ENCODE peak calls at places on chromosomes 12 and 14, in five cellular contexts. B is H9, C is mesenchymal stem cell, I is trophoblast cell, R is H1. X is an unnamed sample.

GRCh38 chr12:724194-724855 is 28.1 kb upstream of the WNK1 start:
- DNase-seq in B (peak; percentile 65), C (no peak), I (peak; percentile 65), R (no peak), X (no peak)

GRCh38 chr12:114673169-114673833 is 10.7 kb downstream of the TBX3 start:
- DNase-seq in B (peak; percentile 75), C (peak; percentile 95), I (no peak), R (peak; percentile 73), X (peak; percentile 8)

GRCh38 chr12:119556830-119557229 is 36.7 kb upstream of the TMEM233 start:
- DNase-seq in B (no peak), C (no peak), I (no peak), R (no peak), X (no peak)

GRCh38 chr12:75568387-75568786 is 57.0 kb upstream of the KRR1 start:
- DNase-seq in B (no peak), C (peak; percentile 43), I (no peak), R (no peak), X (no peak)

GRCh38 chr14:88069677-88070076 is 64.7 kb downstream of the GPR65 start:
- DNase-seq in B (no peak), C (no peak), I (no peak), R (no peak), X (no peak)

GRCh38 chr12:97151481-97151880 is 244.4 kb downstream of the NEDD1 start:
- DNase-seq in B (no peak), C (no peak), I (no peak), R (no peak), X (no peak)

GRCh38 chr12:53236443-53237111 is 4.6 kb upstream of the RARG start:
- DNase-seq in B (peak; percentile 21), C (no peak), I (no peak), R (no peak), X (no peak)

GRCh38 chr14:67251573-67252226 is 10.5 kb downstream of the PALS1 start:
- DNase-seq in B (no peak), C (no peak), I (no peak), R (no peak), X (no peak)

GRCh38 chr14:86935241-86935640 is 1057.7 kb downstream of the GALC start:
- DNase-seq in B (no peak), C (no peak), I (no peak), R (no peak), X (no peak)

GRCh38 chr12:113260127-113260526 is 38.9 kb downstream of the TPCN1 start:
- DNase-seq in B (no peak), C (no peak), I (no peak), R (no peak), X (no peak)

GRCh38 chr12:100651694-100652093 is 78.2 kb downstream of the GAS2L3 start:
- DNase-seq in B (peak; percentile 40), C (no peak), I (no peak), R (no peak), X (no peak)

GRCh38 chr12:108561852-108562347 is 496 bp upstream of the ISCU start:
- DNase-seq in B (no peak), C (no peak), I (no peak), R (no peak), X (no peak)
- H3K4me1 ChIP-seq in B (peaks cover 2% of the 10 kb centered on the region), C (peaks cover 18% of the 10 kb centered on the region), I (peaks cover 15% of the 10 kb centered on the region), R (no peaks in the 10 kb centered on the region), X (peaks cover 5% of the 10 kb centered on the region)

DNA sequence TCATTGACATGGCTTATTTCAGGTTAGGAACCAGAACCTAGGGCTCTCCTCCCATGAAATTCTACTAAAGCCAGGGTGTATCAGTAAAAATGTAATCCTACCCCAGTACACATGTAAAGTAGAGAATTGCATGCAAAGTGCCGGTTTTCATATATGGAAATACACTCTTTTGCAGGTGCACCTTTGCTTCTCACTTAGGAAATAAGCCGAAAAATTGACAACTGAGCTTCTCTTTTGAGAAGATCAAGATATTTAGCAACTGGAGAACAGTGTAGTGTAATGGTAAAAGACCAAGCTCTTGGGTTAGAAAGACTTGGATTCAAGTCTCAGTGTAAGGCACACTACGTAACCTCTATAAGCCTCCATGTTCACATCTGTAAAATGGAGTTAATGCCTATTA is 82.4 kb downstream of the SLC38A6 start:
- DNase-seq in B (no peak), C (no peak), I (no peak), R (no peak), X (no peak)
- H2BK12ac ChIP-seq in B (no peak overlapping the region), C (no peak overlapping the region), I (no peak overlapping the region), R (no peak overlapping the region), X (no peak overlapping the region)

DNA sequence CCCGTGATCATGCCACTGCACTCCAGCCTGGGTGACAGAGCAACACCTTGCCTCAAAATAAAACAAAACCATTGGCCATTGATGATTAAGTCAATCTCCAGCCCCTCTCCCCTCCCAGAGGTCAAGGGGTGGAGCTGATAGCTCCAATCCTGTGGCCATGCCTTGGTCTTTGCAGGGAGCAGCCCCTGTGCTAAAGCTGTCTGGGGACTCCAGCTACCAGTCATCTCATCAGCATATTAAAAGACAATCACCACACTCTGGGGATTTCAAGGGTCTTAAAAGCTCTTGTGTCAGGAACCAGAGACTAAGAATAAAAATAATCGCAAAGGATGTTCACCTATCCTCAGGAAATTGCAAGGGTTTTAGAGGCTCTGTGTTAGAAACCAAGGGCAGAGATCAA is 30.6 kb downstream of the HCAR2 start:
- DNase-seq in B (no peak), C (no peak), I (no peak), R (no peak), X (no peak)
- H3K4me1 ChIP-seq in B (peaks cover 3% of the 10 kb centered on the region), C (no peaks in the 10 kb centered on the region), I (no peaks in the 10 kb centered on the region), R (no peaks in the 10 kb centered on the region), X (no peaks in the 10 kb centered on the region)

DNA sequence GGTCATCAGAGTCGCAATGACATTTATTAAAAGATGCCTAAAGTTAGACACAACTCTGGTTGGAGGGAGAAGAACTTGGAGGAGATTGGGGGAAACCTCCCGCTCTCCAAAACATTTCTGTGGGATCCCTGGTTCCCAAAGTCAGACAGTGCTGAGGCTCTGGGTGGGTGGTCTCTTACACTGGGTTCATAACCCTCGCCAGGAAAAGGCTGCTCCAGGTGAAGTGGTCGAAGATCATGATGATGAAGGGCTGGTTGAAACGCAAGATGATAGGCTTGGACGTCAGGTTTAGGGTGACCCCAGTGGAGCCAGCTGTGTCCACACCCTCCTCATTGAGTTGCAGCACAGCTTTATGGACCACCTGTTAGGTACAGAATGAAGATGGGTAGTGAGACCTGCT is 11.2 kb upstream of the SERPINA10 start:
- DNase-seq in B (no peak), C (no peak), I (no peak), R (no peak), X (no peak)
- H2BK12ac ChIP-seq in B (no peak overlapping the region), C (no peak overlapping the region), I (no peak overlapping the region), R (no peak overlapping the region), X (no peak overlapping the region)

GRCh38 chr14:68335312-68335711 is 457.6 kb downstream of the ZFP36L1 start:
- DNase-seq in B (no peak), C (no peak), I (peak; percentile 61), R (no peak), X (no peak)
- H3K4me1 ChIP-seq in B (no peaks in the 10 kb centered on the region), C (no peaks in the 10 kb centered on the region), I (peaks cover 2% of the 10 kb centered on the region), R (peaks cover 8% of the 10 kb centered on the region), X (peaks cover 4% of the 10 kb centered on the region)

DNA sequence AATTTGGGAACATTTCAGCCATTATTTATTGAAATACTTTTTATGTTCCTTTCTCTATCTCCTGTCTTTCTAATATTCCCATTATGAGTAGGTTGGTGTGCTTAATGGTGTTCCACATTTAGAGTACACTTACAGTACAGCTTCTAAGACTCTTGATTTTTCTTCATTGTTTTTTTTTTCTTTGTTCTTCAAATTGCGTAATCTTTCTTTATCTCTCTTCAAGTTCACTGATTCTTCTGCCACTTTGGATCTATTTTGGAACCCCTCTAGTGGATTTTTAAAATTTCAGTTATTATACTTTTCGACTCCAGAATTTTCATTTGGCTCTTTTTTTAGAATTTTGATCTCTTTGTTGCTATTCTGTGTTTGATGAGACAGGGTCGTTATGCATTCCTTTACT is 157.7 kb downstream of the ADGRD1 start:
- DNase-seq in B (no peak), C (no peak), I (no peak), R (no peak), X (no peak)
- H2BK12ac ChIP-seq in B (no peak overlapping the region), C (no peak overlapping the region), I (no peak overlapping the region), R (no peak overlapping the region), X (no peak overlapping the region)

GRCh38 chr14:105092124-105092911 is 27.1 kb upstream of the GPR132 start:
- DNase-seq in B (peak; percentile 52), C (peak; percentile 47), I (peak; percentile 59), R (peak; percentile 63), X (no peak)
- H3K4me1 ChIP-seq in B (no peaks in the 10 kb centered on the region), C (peaks cover 60% of the 10 kb centered on the region), I (peaks cover 52% of the 10 kb centered on the region), R (no peaks in the 10 kb centered on the region), X (peaks cover 18% of the 10 kb centered on the region)

DNA sequence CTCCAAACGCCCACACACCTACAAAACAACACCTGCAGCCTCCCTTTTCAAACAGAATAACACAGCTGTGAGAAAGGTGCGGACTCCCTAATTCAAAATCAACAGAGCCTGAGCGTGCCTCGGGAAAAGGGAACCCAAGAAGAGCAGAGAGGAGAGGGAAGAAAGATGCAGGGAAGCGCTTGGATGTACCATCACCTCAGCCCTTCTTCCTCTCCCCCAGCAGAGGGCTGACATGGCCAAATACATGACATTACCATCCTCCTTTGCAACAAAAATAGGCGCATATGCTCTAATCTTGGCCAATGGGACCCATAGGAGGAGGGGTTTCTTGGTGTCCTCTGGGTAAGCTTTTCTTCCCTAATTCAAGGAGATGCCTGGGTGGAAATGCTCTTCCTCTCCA is 78.0 kb downstream of the CPSF2 start:
- DNase-seq in B (no peak), C (no peak), I (no peak), R (no peak), X (no peak)
- H2BK12ac ChIP-seq in B (no peak overlapping the region), C (no peak overlapping the region), I (no peak overlapping the region), R (peak overlapping the region; percentile 84), X (no peak overlapping the region)

GRCh38 chr12:24996820-24997219 is 47.9 kb upstream of the BCAT1 start:
- DNase-seq in B (no peak), C (no peak), I (no peak), R (no peak), X (no peak)
- H3K4me1 ChIP-seq in B (no peaks in the 10 kb centered on the region), C (peaks cover 5% of the 10 kb centered on the region), I (no peaks in the 10 kb centered on the region), R (no peaks in the 10 kb centered on the region), X (peaks cover 4% of the 10 kb centered on the region)

DNA sequence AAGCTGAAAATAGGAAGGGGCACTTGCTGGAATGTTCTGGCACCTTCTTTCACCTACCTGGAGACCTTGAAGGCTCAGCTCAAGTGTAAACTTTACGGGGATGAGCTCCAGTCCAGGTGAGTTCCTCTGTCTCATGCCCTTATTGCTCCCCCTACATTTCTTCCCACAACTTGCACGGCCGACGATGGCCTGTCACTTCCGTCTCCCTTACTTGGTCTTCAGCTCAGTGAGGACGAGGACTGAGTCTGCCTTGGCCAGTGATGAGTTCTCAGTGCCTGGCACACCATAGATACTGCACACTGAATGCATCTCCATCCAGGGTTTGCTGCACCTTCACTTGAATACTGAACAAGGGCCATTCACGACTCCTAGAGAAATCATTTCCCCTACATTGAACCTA is 21.4 kb downstream of the ADGRD1 start:
- DNase-seq in B (no peak), C (no peak), I (no peak), R (no peak), X (no peak)
- H2BK12ac ChIP-seq in B (no peak overlapping the region), C (no peak overlapping the region), I (no peak overlapping the region), R (no peak overlapping the region), X (no peak overlapping the region)

X was measured in neuronal stem cell.